ENCODE peak calls at places on chromosomes 5 and 9, in six cellular contexts. A, D, L, V, Q and W are unnamed samples.
A peak's percentile ranks its signal among the peaks of the same experiment; 100 is the strongest.

GRCh38 chr5:78706825-78707224 is 58.3 kb upstream of the LHFPL2 start:
- DNase-seq in D (no peak), Q (peak; percentile 34), V (no peak), A (no peak), L (peak; percentile 61), W (no peak)

GRCh38 chr5:62578540-62578939 is at the start of gene LRRC70:
- DNase-seq in L (peak; percentile 52), Q (peak; percentile 98), D (peak; percentile 82), V (no peak), A (no peak), W (peak; percentile 92)

GRCh38 chr9:130235558-130236435 is 29.8 kb upstream of the HMCN2 start:
- DNase-seq in V (peak; percentile 36), A (no peak), D (peak; percentile 66), Q (peak; percentile 58), L (peak; percentile 59), W (peak; percentile 78)

GRCh38 chr5:172403822-172404221 is 50.5 kb downstream of the SH3PXD2B start:
- DNase-seq in Q (no peak), V (no peak), A (no peak), L (no peak), D (no peak), W (no peak)

GRCh38 chr5:133274597-133274935 is 222.8 kb downstream of the HSPA4 start:
- DNase-seq in A (no peak), Q (no peak), L (no peak), D (no peak), V (peak; percentile 55), W (no peak)

GRCh38 chr5:177994561-177995190 is 1.4 kb downstream of the PROP1 start:
- DNase-seq in L (no peak), D (no peak), Q (no peak), A (no peak), V (no peak), W (no peak)

GRCh38 chr5:39073759-39074008 is 515 bp downstream of the RICTOR start:
- DNase-seq in Q (no peak), V (no peak), L (no peak), D (no peak), A (no peak), W (no peak)

GRCh38 chr9:90815183-90815943 is 13.7 kb downstream of the SYK start:
- DNase-seq in Q (no peak), D (peak; percentile 85), L (no peak), V (no peak), A (no peak), W (peak; percentile 90)

GRCh38 chr5:6181147-6181729 is 197.1 kb downstream of the MED10 start:
- DNase-seq in D (no peak), Q (no peak), L (no peak), V (no peak), A (no peak), W (no peak)

GRCh38 chr5:178496661-178497060 is 93.5 kb downstream of the COL23A1 start:
- DNase-seq in V (no peak), Q (peak; percentile 63), D (no peak), L (no peak), A (no peak), W (peak; percentile 7)

GRCh38 chr5:72268753-72269410 is 51.2 kb downstream of the MRPS27 start:
- DNase-seq in L (peak; percentile 69), Q (peak; percentile 73), D (peak; percentile 62), V (peak; percentile 12), A (peak; percentile 33), W (peak; percentile 20)